ENCODE peak calls at places on chromosomes 2 and 18, in nine cellular contexts. X is heart right ventricle, T is breast epithelium, K is Kasumi-1, I is T-helper 1 cell, Y is mesenteric fat pad, P is DND-41, D is GM23248, B is HCEC 1CT. R is an unnamed sample.

GRCh38 chr18:76494181-76494540 is 881 bp downstream of the ZNF516 start:
- DNase-seq in P (no peak), X (no peak), Y (no peak), K (peak), T (no peak), D (peak), B (peak), I (no peak), R (no peak)

GRCh38 chr2:221969087-221969829 is 329.5 kb downstream of the PAX3 start:
- DNase-seq in B (peak), P (peak), X (no peak), I (no peak), D (peak), Y (no peak), T (no peak), K (peak), R (no peak)

GRCh38 chr2:199985625-199986207 is 30.3 kb downstream of the MAIP1 start:
- DNase-seq in T (peak), P (peak), I (peak), X (peak), D (peak), K (peak), B (peak), Y (no peak), R (no peak)

GRCh38 chr2:85178980-85179411 is 45.8 kb downstream of the TCF7L1 start:
- DNase-seq in P (no peak), I (no peak), K (no peak), X (no peak), D (no peak), T (no peak), Y (no peak), B (no peak), R (no peak)

GRCh38 chr2:211611061-211611518 is 927.5 kb downstream of the ERBB4 start:
- DNase-seq in X (no peak), T (no peak), Y (no peak), P (peak), B (no peak), K (peak), I (no peak), D (peak), R (no peak)

GRCh38 chr2:234293973-234294372 is 202.9 kb downstream of the ARL4C start:
- DNase-seq in X (no peak), I (no peak), K (no peak), T (no peak), P (peak), Y (no peak), D (no peak), B (no peak), R (no peak)

GRCh38 chr2:225526731-225527427 is 127.4 kb downstream of the NYAP2 start:
- DNase-seq in I (no peak), X (no peak), D (no peak), B (no peak), Y (no peak), K (no peak), T (no peak), P (no peak), R (no peak)

GRCh38 chr2:99651930-99652670 is 162.3 kb upstream of the REV1 start:
- DNase-seq in Y (no peak), T (no peak), X (no peak), B (no peak), K (no peak), P (no peak), D (peak), I (no peak), R (no peak)

GRCh38 chr18:76203552-76203951 is 291.5 kb downstream of the ZNF516 start:
- DNase-seq in Y (no peak), D (no peak), K (no peak), P (no peak), X (no peak), T (no peak), B (no peak), I (no peak), R (no peak)

GRCh38 chr2:8976419-8976818 is 27.1 kb downstream of the MBOAT2 start:
- DNase-seq in P (no peak), Y (no peak), K (peak), T (no peak), D (no peak), B (no peak), X (no peak), I (no peak), R (no peak)

GRCh38 chr2:220134756-220135534 is 507.5 kb downstream of the SLC4A3 start:
- DNase-seq in X (no peak), I (no peak), K (no peak), T (no peak), B (peak), Y (no peak), P (no peak), D (no peak), R (no peak)

GRCh38 chr18:10923671-10924070 is 225.7 kb downstream of the PIEZO2 start:
- DNase-seq in K (no peak), X (no peak), T (no peak), P (no peak), D (peak), B (peak), Y (no peak), I (no peak), R (no peak)

GRCh38 chr2:164617466-164617865 is 3.8 kb downstream of the GRB14 start:
- DNase-seq in B (peak), K (no peak), P (no peak), D (peak), X (no peak), T (no peak), Y (no peak), I (no peak), R (no peak)

GRCh38 chr2:190674966-190675650 is 26.2 kb downstream of the NAB1 start:
- DNase-seq in X (no peak), D (no peak), I (no peak), K (no peak), P (no peak), T (no peak), B (no peak), Y (no peak), R (no peak)

GRCh38 chr18:26765498-26765897 is 100.0 kb downstream of the AQP4 start:
- DNase-seq in T (no peak), D (no peak), Y (no peak), B (no peak), P (no peak), X (no peak), I (no peak), K (no peak), R (no peak)

GRCh38 chr2:159738509-159739390 is 26.4 kb downstream of the MARCHF7 start:
- DNase-seq in I (no peak), B (peak), T (no peak), K (peak), X (no peak), P (no peak), Y (no peak), D (no peak), R (no peak)

GRCh38 chr2:237919593-237919992 is 47.2 kb upstream of the UBE2F start:
- DNase-seq in D (no peak), I (no peak), P (no peak), K (peak), B (no peak), T (no peak), Y (no peak), X (no peak), R (peak)

R was measured in sigmoid colon.